ENCODE peak calls at places on chromosome 7, in eight cellular contexts. One of them, this sample, is unnamed.

GRCh38 chr7:156780724-156781455 is 112.1 kb downstream of the LMBR1 start:
- DNase-seq in bronchial epithelial cell: no peak
- DNase-seq in epithelial cell of esophagus: no peak
- DNase-seq in A549: no peak
- DNase-seq in fibroblast of the aortic adventitia: no peak
- DNase-seq in GM12878: peak; percentile 86
- DNase-seq in CD8-positive, alpha-beta T cell: no peak
- DNase-seq in lower leg skin: no peak
- DNase-seq in this sample: no peak

GRCh38 chr7:66617295-66617694 is 11.4 kb upstream of the KCTD7 start:
- DNase-seq in GM12878: no peak
- DNase-seq in CD8-positive, alpha-beta T cell: no peak
- DNase-seq in lower leg skin: no peak
- DNase-seq in epithelial cell of esophagus: no peak
- DNase-seq in A549: no peak
- DNase-seq in fibroblast of the aortic adventitia: peak; percentile 25
- DNase-seq in bronchial epithelial cell: no peak
- DNase-seq in this sample: peak; percentile 93

GRCh38 chr7:157586426-157586955 is 249.7 kb downstream of the DNAJB6 start:
- DNase-seq in A549: no peak
- DNase-seq in fibroblast of the aortic adventitia: no peak
- DNase-seq in epithelial cell of esophagus: no peak
- DNase-seq in bronchial epithelial cell: no peak
- DNase-seq in lower leg skin: no peak
- DNase-seq in CD8-positive, alpha-beta T cell: no peak
- DNase-seq in GM12878: no peak
- DNase-seq in this sample: no peak

GRCh38 chr7:156383526-156383925 is 257.0 kb upstream of the RNF32 start:
- DNase-seq in A549: no peak
- DNase-seq in GM12878: no peak
- DNase-seq in lower leg skin: no peak
- DNase-seq in fibroblast of the aortic adventitia: no peak
- DNase-seq in bronchial epithelial cell: no peak
- DNase-seq in CD8-positive, alpha-beta T cell: no peak
- DNase-seq in epithelial cell of esophagus: no peak
- DNase-seq in this sample: no peak

GRCh38 chr7:23220690-23221305 is 25.8 kb upstream of the GPNMB start:
- DNase-seq in epithelial cell of esophagus: peak; percentile 38
- DNase-seq in bronchial epithelial cell: peak; percentile 42
- DNase-seq in A549: no peak
- DNase-seq in fibroblast of the aortic adventitia: peak; percentile 14
- DNase-seq in GM12878: no peak
- DNase-seq in CD8-positive, alpha-beta T cell: no peak
- DNase-seq in lower leg skin: no peak
- DNase-seq in this sample: no peak

GRCh38 chr7:92595281-92595680 is 5.1 kb upstream of the FAM133B start:
- DNase-seq in GM12878: no peak
- DNase-seq in CD8-positive, alpha-beta T cell: no peak
- DNase-seq in A549: no peak
- DNase-seq in lower leg skin: no peak
- DNase-seq in bronchial epithelial cell: peak; percentile 35
- DNase-seq in epithelial cell of esophagus: peak; percentile 59
- DNase-seq in fibroblast of the aortic adventitia: no peak
- DNase-seq in this sample: peak; percentile 37

GRCh38 chr7:72267291-72267800 is 144.8 kb downstream of the CALN1 start:
- DNase-seq in GM12878: no peak
- DNase-seq in bronchial epithelial cell: no peak
- DNase-seq in fibroblast of the aortic adventitia: no peak
- DNase-seq in A549: no peak
- DNase-seq in epithelial cell of esophagus: no peak
- DNase-seq in CD8-positive, alpha-beta T cell: no peak
- DNase-seq in lower leg skin: no peak
- DNase-seq in this sample: no peak

GRCh38 chr7:135620980-135621850 is 41.1 kb upstream of the STMP1 start:
- DNase-seq in CD8-positive, alpha-beta T cell: no peak
- DNase-seq in bronchial epithelial cell: peak; percentile 80
- DNase-seq in GM12878: no peak
- DNase-seq in A549: peak; percentile 75
- DNase-seq in epithelial cell of esophagus: peak; percentile 80
- DNase-seq in fibroblast of the aortic adventitia: peak; percentile 95
- DNase-seq in lower leg skin: peak; percentile 47
- DNase-seq in this sample: peak; percentile 84

GRCh38 chr7:15459018-15459621 is 102.7 kb downstream of the AGMO start:
- DNase-seq in lower leg skin: no peak
- DNase-seq in GM12878: no peak
- DNase-seq in bronchial epithelial cell: no peak
- DNase-seq in fibroblast of the aortic adventitia: peak; percentile 28
- DNase-seq in epithelial cell of esophagus: no peak
- DNase-seq in CD8-positive, alpha-beta T cell: no peak
- DNase-seq in A549: no peak
- DNase-seq in this sample: no peak

GRCh38 chr7:4675771-4676373 is 6.2 kb upstream of the FOXK1 start:
- DNase-seq in GM12878: no peak
- DNase-seq in bronchial epithelial cell: peak; percentile 33
- DNase-seq in CD8-positive, alpha-beta T cell: no peak
- DNase-seq in A549: no peak
- DNase-seq in lower leg skin: no peak
- DNase-seq in fibroblast of the aortic adventitia: no peak
- DNase-seq in epithelial cell of esophagus: no peak
- DNase-seq in this sample: no peak

GRCh38 chr7:95420996-95421846 is 13.6 kb downstream of the PON2 start:
- DNase-seq in fibroblast of the aortic adventitia: peak; percentile 51
- DNase-seq in A549: peak; percentile 63
- DNase-seq in lower leg skin: no peak
- DNase-seq in CD8-positive, alpha-beta T cell: no peak
- DNase-seq in bronchial epithelial cell: peak; percentile 6
- DNase-seq in GM12878: no peak
- DNase-seq in epithelial cell of esophagus: peak; percentile 16
- DNase-seq in this sample: peak; percentile 49

GRCh38 chr7:94620703-94621118 is 35.2 kb downstream of the SGCE start:
- DNase-seq in fibroblast of the aortic adventitia: peak; percentile 94
- DNase-seq in lower leg skin: peak; percentile 61
- DNase-seq in bronchial epithelial cell: peak; percentile 95
- DNase-seq in A549: peak; percentile 79
- DNase-seq in epithelial cell of esophagus: peak; percentile 96
- DNase-seq in CD8-positive, alpha-beta T cell: no peak
- DNase-seq in GM12878: peak; percentile 89
- DNase-seq in this sample: peak; percentile 93

GRCh38 chr7:65233409-65234034 is 140.1 kb upstream of the ZNF92 start:
- DNase-seq in A549: no peak
- DNase-seq in lower leg skin: no peak
- DNase-seq in CD8-positive, alpha-beta T cell: no peak
- DNase-seq in bronchial epithelial cell: peak; percentile 45
- DNase-seq in epithelial cell of esophagus: no peak
- DNase-seq in fibroblast of the aortic adventitia: no peak
- DNase-seq in GM12878: no peak
- DNase-seq in this sample: no peak

GRCh38 chr7:90686146-90686545 is 90.0 kb downstream of the CDK14 start:
- DNase-seq in bronchial epithelial cell: no peak
- DNase-seq in lower leg skin: no peak
- DNase-seq in A549: no peak
- DNase-seq in CD8-positive, alpha-beta T cell: no peak
- DNase-seq in GM12878: no peak
- DNase-seq in fibroblast of the aortic adventitia: no peak
- DNase-seq in epithelial cell of esophagus: no peak
- DNase-seq in this sample: no peak

GRCh38 chr7:158975526-158976467 is 119.4 kb downstream of the DYNC2I1 start:
- DNase-seq in CD8-positive, alpha-beta T cell: no peak
- DNase-seq in GM12878: no peak
- DNase-seq in bronchial epithelial cell: no peak
- DNase-seq in epithelial cell of esophagus: no peak
- DNase-seq in fibroblast of the aortic adventitia: no peak
- DNase-seq in A549: no peak
- DNase-seq in lower leg skin: no peak
- DNase-seq in this sample: no peak

GRCh38 chr7:94423865-94424264 is 29.2 kb downstream of the COL1A2 start:
- DNase-seq in epithelial cell of esophagus: peak; percentile 54
- DNase-seq in GM12878: no peak
- DNase-seq in bronchial epithelial cell: peak; percentile 47
- DNase-seq in lower leg skin: no peak
- DNase-seq in fibroblast of the aortic adventitia: peak; percentile 88
- DNase-seq in A549: peak; percentile 6
- DNase-seq in CD8-positive, alpha-beta T cell: no peak
- DNase-seq in this sample: peak; percentile 80

GRCh38 chr7:20157456-20157855 is 59.7 kb downstream of the MACC1 start:
- DNase-seq in epithelial cell of esophagus: peak; percentile 87
- DNase-seq in CD8-positive, alpha-beta T cell: no peak
- DNase-seq in A549: no peak
- DNase-seq in fibroblast of the aortic adventitia: no peak
- DNase-seq in GM12878: no peak
- DNase-seq in lower leg skin: no peak
- DNase-seq in bronchial epithelial cell: peak; percentile 88
- DNase-seq in this sample: no peak

GRCh38 chr7:37081436-37081835 is 357.1 kb upstream of the AOAH start:
- DNase-seq in GM12878: peak; percentile 24
- DNase-seq in epithelial cell of esophagus: peak; percentile 51
- DNase-seq in bronchial epithelial cell: peak; percentile 52
- DNase-seq in CD8-positive, alpha-beta T cell: peak; percentile 20
- DNase-seq in A549: peak; percentile 11
- DNase-seq in lower leg skin: no peak
- DNase-seq in fibroblast of the aortic adventitia: no peak
- DNase-seq in this sample: no peak

GRCh38 chr7:155804431-155804831 is 7.8 kb downstream of the SHH start:
- DNase-seq in epithelial cell of esophagus: no peak
- DNase-seq in A549: no peak
- DNase-seq in bronchial epithelial cell: no peak
- DNase-seq in fibroblast of the aortic adventitia: no peak
- DNase-seq in GM12878: no peak
- DNase-seq in lower leg skin: no peak
- DNase-seq in CD8-positive, alpha-beta T cell: no peak
- DNase-seq in this sample: no peak

GRCh38 chr7:116293633-116294032 is 83.3 kb downstream of the TES start:
- DNase-seq in bronchial epithelial cell: no peak
- DNase-seq in GM12878: no peak
- DNase-seq in CD8-positive, alpha-beta T cell: no peak
- DNase-seq in fibroblast of the aortic adventitia: no peak
- DNase-seq in epithelial cell of esophagus: no peak
- DNase-seq in lower leg skin: no peak
- DNase-seq in A549: no peak
- DNase-seq in this sample: no peak

GRCh38 chr7:116291937-116292336 is 81.6 kb downstream of the TES start:
- DNase-seq in lower leg skin: no peak
- DNase-seq in A549: no peak
- DNase-seq in epithelial cell of esophagus: no peak
- DNase-seq in GM12878: no peak
- DNase-seq in CD8-positive, alpha-beta T cell: no peak
- DNase-seq in bronchial epithelial cell: no peak
- DNase-seq in fibroblast of the aortic adventitia: no peak
- DNase-seq in this sample: no peak

GRCh38 chr7:116292381-116292780 is 82.0 kb downstream of the TES start:
- DNase-seq in fibroblast of the aortic adventitia: no peak
- DNase-seq in CD8-positive, alpha-beta T cell: no peak
- DNase-seq in A549: no peak
- DNase-seq in epithelial cell of esophagus: peak; percentile 54
- DNase-seq in lower leg skin: no peak
- DNase-seq in GM12878: no peak
- DNase-seq in bronchial epithelial cell: peak; percentile 69
- DNase-seq in this sample: no peak

GRCh38 chr7:116290740-116291139 is 80.4 kb downstream of the TES start:
- DNase-seq in CD8-positive, alpha-beta T cell: no peak
- DNase-seq in GM12878: no peak
- DNase-seq in bronchial epithelial cell: no peak
- DNase-seq in A549: no peak
- DNase-seq in fibroblast of the aortic adventitia: peak; percentile 7
- DNase-seq in lower leg skin: no peak
- DNase-seq in epithelial cell of esophagus: no peak
- DNase-seq in this sample: no peak

GRCh38 chr7:116293139-116293538 is 82.8 kb downstream of the TES start:
- DNase-seq in epithelial cell of esophagus: no peak
- DNase-seq in fibroblast of the aortic adventitia: no peak
- DNase-seq in lower leg skin: no peak
- DNase-seq in bronchial epithelial cell: no peak
- DNase-seq in A549: no peak
- DNase-seq in GM12878: no peak
- DNase-seq in CD8-positive, alpha-beta T cell: no peak
- DNase-seq in this sample: no peak
- TF ChIP-seq CTCF in epithelial cell of esophagus: peak; percentile 18
- TF ChIP-seq CTCF in fibroblast of the aortic adventitia: peak; percentile 29
- TF ChIP-seq CTCF in lower leg skin: no peak
- TF ChIP-seq CTCF in bronchial epithelial cell: no peak
- TF ChIP-seq CTCF in A549: no peak
- TF ChIP-seq CTCF in GM12878: peak; percentile 21
- TF ChIP-seq CTCF in CD8-positive, alpha-beta T cell: no peak
- TF ChIP-seq CTCF in this sample: peak; percentile 23

GRCh38 chr7:86445285-86445684 is 198.4 kb upstream of the GRM3 start:
- DNase-seq in GM12878: no peak
- DNase-seq in epithelial cell of esophagus: no peak
- DNase-seq in bronchial epithelial cell: no peak
- DNase-seq in CD8-positive, alpha-beta T cell: no peak
- DNase-seq in lower leg skin: no peak
- DNase-seq in A549: no peak
- DNase-seq in fibroblast of the aortic adventitia: no peak
- DNase-seq in this sample: no peak
- H3K4me3 ChIP-seq in GM12878: no peak overlapping the region
- H3K4me3 ChIP-seq in epithelial cell of esophagus: no peak overlapping the region
- H3K4me3 ChIP-seq in bronchial epithelial cell: no peak overlapping the region
- H3K4me3 ChIP-seq in CD8-positive, alpha-beta T cell: no peak overlapping the region
- H3K4me3 ChIP-seq in lower leg skin: no peak overlapping the region
- H3K4me3 ChIP-seq in A549: no peak overlapping the region
- H3K4me3 ChIP-seq in fibroblast of the aortic adventitia: no peak overlapping the region
- H3K4me3 ChIP-seq in this sample: no peak overlapping the region

GRCh38 chr7:105521731-105522458 is at the start of gene PUS7:
- DNase-seq in fibroblast of the aortic adventitia: peak; percentile 82
- DNase-seq in lower leg skin: peak; percentile 73
- DNase-seq in GM12878: no peak
- DNase-seq in CD8-positive, alpha-beta T cell: peak; percentile 79
- DNase-seq in A549: peak; percentile 91
- DNase-seq in bronchial epithelial cell: peak; percentile 74
- DNase-seq in epithelial cell of esophagus: peak; percentile 93
- DNase-seq in this sample: peak; percentile 88
- TF ChIP-seq CTCF in fibroblast of the aortic adventitia: no peak
- TF ChIP-seq CTCF in lower leg skin: no peak
- TF ChIP-seq CTCF in GM12878: no peak
- TF ChIP-seq CTCF in CD8-positive, alpha-beta T cell: no peak
- TF ChIP-seq CTCF in A549: no peak
- TF ChIP-seq CTCF in bronchial epithelial cell: no peak
- TF ChIP-seq CTCF in epithelial cell of esophagus: no peak
- TF ChIP-seq CTCF in this sample: no peak

GRCh38 chr7:378551-379455 is 88.8 kb downstream of the FOXL3 start:
- DNase-seq in CD8-positive, alpha-beta T cell: no peak
- DNase-seq in fibroblast of the aortic adventitia: no peak
- DNase-seq in bronchial epithelial cell: no peak
- DNase-seq in epithelial cell of esophagus: no peak
- DNase-seq in A549: no peak
- DNase-seq in GM12878: no peak
- DNase-seq in lower leg skin: no peak
- DNase-seq in this sample: no peak
- H3K4me3 ChIP-seq in CD8-positive, alpha-beta T cell: no peak overlapping the region
- H3K4me3 ChIP-seq in fibroblast of the aortic adventitia: no peak overlapping the region
- H3K4me3 ChIP-seq in bronchial epithelial cell: no peak overlapping the region
- H3K4me3 ChIP-seq in epithelial cell of esophagus: no peak overlapping the region
- H3K4me3 ChIP-seq in A549: no peak overlapping the region
- H3K4me3 ChIP-seq in GM12878: no peak overlapping the region
- H3K4me3 ChIP-seq in lower leg skin: no peak overlapping the region
- H3K4me3 ChIP-seq in this sample: no peak overlapping the region

GRCh38 chr7:127862540-127862939 is 168.7 kb downstream of the LRRC4 start:
- DNase-seq in CD8-positive, alpha-beta T cell: no peak
- DNase-seq in epithelial cell of esophagus: no peak
- DNase-seq in bronchial epithelial cell: no peak
- DNase-seq in lower leg skin: no peak
- DNase-seq in fibroblast of the aortic adventitia: no peak
- DNase-seq in A549: no peak
- DNase-seq in GM12878: no peak
- DNase-seq in this sample: no peak
- TF ChIP-seq CTCF in CD8-positive, alpha-beta T cell: no peak
- TF ChIP-seq CTCF in epithelial cell of esophagus: no peak
- TF ChIP-seq CTCF in bronchial epithelial cell: no peak
- TF ChIP-seq CTCF in lower leg skin: no peak
- TF ChIP-seq CTCF in fibroblast of the aortic adventitia: no peak
- TF ChIP-seq CTCF in A549: no peak
- TF ChIP-seq CTCF in GM12878: no peak
- TF ChIP-seq CTCF in this sample: no peak

This sample was measured in fibroblast of villous mesenchyme.